ENCODE peak calls at places on chromosomes 6 and 20, in four cellular contexts. Y is SHP77, L is RCC 7860, H is NCI-H1105. I is an unnamed sample.

GRCh38 chr6:159805418-159806020 is 5.4 kb downstream of the PNLDC1 start:
- DNase-seq in Y (no peak), L (no peak), H (no peak), I (no peak)

GRCh38 chr20:40698744-40699143 is 9.7 kb upstream of the MAFB start:
- DNase-seq in Y (no peak), L (no peak), H (no peak), I (no peak)

GRCh38 chr6:90658497-90658896 is 71.6 kb upstream of the MAP3K7 start:
- DNase-seq in Y (no peak), L (no peak), H (no peak), I (no peak)

GRCh38 chr6:160973311-160973710 is 18.3 kb upstream of the MAP3K4 start:
- DNase-seq in Y (no peak), L (no peak), H (no peak), I (no peak)

GRCh38 chr6:150176659-150177058 is 33.8 kb downstream of the PPP1R14C start:
- DNase-seq in Y (no peak), L (no peak), H (no peak), I (no peak)

GRCh38 chr20:59181936-59182335 is 18.3 kb downstream of the ZNF831 start:
- DNase-seq in Y (no peak), L (no peak), H (no peak), I (no peak)

GRCh38 chr6:145735356-145736165 is at the start of gene EPM2A:
- DNase-seq in Y (peak; percentile 74), L (peak; percentile 51), H (peak; percentile 78), I (peak; percentile 71)

GRCh38 chr6:45713981-45714685 is 301.5 kb downstream of the CLIC5 start:
- DNase-seq in Y (no peak), L (no peak), H (no peak), I (no peak)

GRCh38 chr20:55514498-55514897 is 490.8 kb downstream of the CBLN4 start:
- DNase-seq in Y (no peak), L (no peak), H (no peak), I (no peak)

GRCh38 chr6:2132416-2132815 is 113.0 kb downstream of the GMDS start:
- DNase-seq in Y (no peak), L (no peak), H (no peak), I (no peak)

GRCh38 chr6:17505062-17505476 is 95.0 kb upstream of the FAM8A1 start:
- DNase-seq in Y (no peak), L (no peak), H (no peak), I (no peak)

GRCh38 chr6:130282234-130282995 is 59.7 kb upstream of the SAMD3 start:
- DNase-seq in Y (no peak), L (no peak), H (no peak), I (no peak)

GRCh38 chr6:108945686-108946158 is 97.5 kb downstream of the ARMC2 start:
- DNase-seq in Y (peak; percentile 83), L (no peak), H (no peak), I (no peak)

GRCh38 chr20:48761023-48761785 is 66.6 kb downstream of the PREX1 start:
- DNase-seq in Y (no peak), L (no peak), H (no peak), I (peak; percentile 14)

GRCh38 chr6:170368544-170368943 is 62.0 kb downstream of the FAM120B start:
- DNase-seq in Y (no peak), L (no peak), H (no peak), I (no peak)

GRCh38 chr6:36739947-36740817 is 42.6 kb downstream of the RAB44 start:
- DNase-seq in Y (no peak), L (no peak), H (no peak), I (no peak)

GRCh38 chr6:354631-355280 is 36.8 kb upstream of the IRF4 start:
- DNase-seq in Y (no peak), L (no peak), H (no peak), I (no peak)

GRCh38 chr6:23036401-23036983 is 467.1 kb downstream of the HDGFL1 start:
- DNase-seq in Y (no peak), L (no peak), H (no peak), I (peak; percentile 47)

GRCh38 chr20:25005661-25006060 is 13.1 kb upstream of the APMAP start:
- DNase-seq in Y (no peak), L (no peak), H (no peak), I (no peak)

GRCh38 chr20:50721881-50722281 is 9.5 kb upstream of the PARD6B start:
- DNase-seq in Y (no peak), L (peak; percentile 31), H (no peak), I (no peak)

GRCh38 chr6:44034931-44035345 is 92.3 kb downstream of the MRPL14 start:
- DNase-seq in Y (no peak), L (peak; percentile 64), H (no peak), I (no peak)

I was measured in NCI-H1417.